ENCODE peak calls at places on chromosomes 6 and 20, in ten cellular contexts. Q is HFF-Myc, Y is astrocyte of the spinal cord, H is fibroblast of mammary gland, W is GM12878, B is uterus, N is GM23338, X is HL-60, U is epithelial cell of esophagus, T is A549. J is an unnamed sample.

GRCh38 chr6:551405-551804 is 105.5 kb downstream of the HUS1B start:
- DNase-seq in H (peak; percentile 44), Q (peak; percentile 21), N (peak; percentile 63), X (no peak), T (no peak), Y (peak; percentile 42), B (no peak), W (no peak), U (peak; percentile 93), J (no peak)

GRCh38 chr6:111871207-111871606 is 2.0 kb downstream of the FYN start:
- DNase-seq in W (no peak), H (no peak), U (no peak), Q (no peak), B (no peak), T (no peak), N (no peak), X (no peak), Y (no peak), J (no peak)

GRCh38 chr6:30544666-30545272 is 11.5 kb downstream of the GNL1 start:
- DNase-seq in Q (no peak), W (no peak), U (peak; percentile 70), B (no peak), N (peak; percentile 80), T (peak; percentile 53), X (no peak), H (peak; percentile 76), Y (peak; percentile 77), J (no peak)

GRCh38 chr20:42530855-42531674 is 658.6 kb downstream of the PTPRT start:
- DNase-seq in Y (no peak), Q (no peak), B (no peak), W (no peak), N (peak; percentile 13), U (peak; percentile 4), X (no peak), T (peak; percentile 11), H (peak; percentile 4), J (no peak)

GRCh38 chr6:7939186-7939863 is 28.7 kb upstream of the TXNDC5 start:
- DNase-seq in X (no peak), Q (no peak), H (peak; percentile 63), Y (peak; percentile 27), W (no peak), N (no peak), B (no peak), U (no peak), T (no peak), J (no peak)

GRCh38 chr6:11277275-11278206 is 45.1 kb upstream of the NEDD9 start:
- DNase-seq in Y (peak; percentile 81), W (peak; percentile 94), B (peak; percentile 41), Q (peak; percentile 60), T (peak; percentile 15), X (no peak), H (peak; percentile 31), N (peak; percentile 88), U (peak; percentile 76), J (no peak)

GRCh38 chr6:38391909-38392614 is 247.7 kb downstream of the BTBD9 start:
- DNase-seq in B (no peak), Y (peak; percentile 16), U (no peak), W (no peak), Q (no peak), T (no peak), X (no peak), N (no peak), H (peak; percentile 19), J (no peak)

GRCh38 chr20:53943522-53944291 is 126.7 kb downstream of the BCAS1 start:
- DNase-seq in W (no peak), N (peak; percentile 50), Y (peak; percentile 58), U (peak; percentile 32), T (peak; percentile 55), B (no peak), H (peak; percentile 54), Q (no peak), X (no peak), J (no peak)

GRCh38 chr20:60993647-60994046 is 258.4 kb upstream of the CDH4 start:
- DNase-seq in X (no peak), T (peak; percentile 22), B (no peak), H (peak; percentile 18), W (no peak), Q (no peak), Y (no peak), N (peak; percentile 11), U (no peak), J (no peak)

GRCh38 chr6:42118162-42119001 is 24.0 kb downstream of the C6orf132 start:
- DNase-seq in U (peak; percentile 64), B (no peak), T (peak; percentile 48), Y (no peak), H (no peak), W (no peak), Q (no peak), N (no peak), X (no peak), J (no peak)

GRCh38 chr6:19399406-19399805 is 437.8 kb upstream of the ID4 start:
- DNase-seq in W (no peak), Y (peak; percentile 83), U (no peak), X (no peak), Q (no peak), T (no peak), H (peak; percentile 60), B (peak; percentile 37), N (no peak), J (peak; percentile 65)

GRCh38 chr6:87378947-87379346 is 28.8 kb upstream of the CFAP206 start:
- DNase-seq in B (no peak), Y (no peak), H (no peak), Q (no peak), W (no peak), N (no peak), X (no peak), U (no peak), T (no peak), J (no peak)

GRCh38 chr6:113394724-113395123 is 462.4 kb upstream of the MARCKS start:
- DNase-seq in Q (no peak), T (no peak), H (no peak), B (no peak), U (peak; percentile 51), W (no peak), X (no peak), Y (no peak), N (no peak), J (no peak)

GRCh38 chr6:114247101-114247500 is 95.7 kb downstream of the HS3ST5 start:
- DNase-seq in N (no peak), T (no peak), B (no peak), W (no peak), X (no peak), H (no peak), Q (no peak), U (no peak), Y (no peak), J (no peak)

GRCh38 chr6:12223383-12223782 is 66.8 kb upstream of the EDN1 start:
- DNase-seq in Y (no peak), W (no peak), T (no peak), H (no peak), X (no peak), U (no peak), B (no peak), N (no peak), Q (no peak), J (no peak)

GRCh38 chr6:137927777-137928218 is 60.7 kb downstream of the TNFAIP3 start:
- DNase-seq in B (no peak), N (no peak), Q (no peak), W (peak; percentile 99), T (no peak), H (no peak), X (peak; percentile 50), U (no peak), Y (peak; percentile 29), J (no peak)
- H3K4me3 ChIP-seq in B (no peak overlapping the region), N (no peak overlapping the region), Q (no peak overlapping the region), W (peak overlapping the region; percentile 19), T (no peak overlapping the region), H (no peak overlapping the region), X (no peak overlapping the region), U (no peak overlapping the region), Y (no peak overlapping the region), J (no peak overlapping the region)

GRCh38 chr20:56202493-56203077 is 45.9 kb upstream of the MC3R start:
- DNase-seq in H (peak; percentile 18), W (no peak), U (peak; percentile 26), Y (peak; percentile 4), X (no peak), T (peak; percentile 7), N (no peak), Q (no peak), B (no peak), J (no peak)
- TF ChIP-seq CTCF in H (peak; percentile 38), W (peak; percentile 25), U (peak; percentile 65), Y (peak; percentile 27), X (no peak), T (peak; percentile 31), N (peak; percentile 16), Q (peak; percentile 26), B (no peak), J (no peak)

GRCh38 chr20:8361008-8361652 is 229.1 kb downstream of the PLCB1 start:
- DNase-seq in W (peak; percentile 17), Y (peak; percentile 38), T (no peak), H (peak; percentile 69), X (no peak), N (no peak), B (no peak), Q (no peak), U (peak; percentile 1), J (no peak)
- H3K4me3 ChIP-seq in W (no peak overlapping the region), Y (no peak overlapping the region), T (no peak overlapping the region), H (no peak overlapping the region), X (no peak overlapping the region), N (no peak overlapping the region), B (no peak overlapping the region), Q (no peak overlapping the region), U (no peak overlapping the region), J (no peak overlapping the region)

DNA sequence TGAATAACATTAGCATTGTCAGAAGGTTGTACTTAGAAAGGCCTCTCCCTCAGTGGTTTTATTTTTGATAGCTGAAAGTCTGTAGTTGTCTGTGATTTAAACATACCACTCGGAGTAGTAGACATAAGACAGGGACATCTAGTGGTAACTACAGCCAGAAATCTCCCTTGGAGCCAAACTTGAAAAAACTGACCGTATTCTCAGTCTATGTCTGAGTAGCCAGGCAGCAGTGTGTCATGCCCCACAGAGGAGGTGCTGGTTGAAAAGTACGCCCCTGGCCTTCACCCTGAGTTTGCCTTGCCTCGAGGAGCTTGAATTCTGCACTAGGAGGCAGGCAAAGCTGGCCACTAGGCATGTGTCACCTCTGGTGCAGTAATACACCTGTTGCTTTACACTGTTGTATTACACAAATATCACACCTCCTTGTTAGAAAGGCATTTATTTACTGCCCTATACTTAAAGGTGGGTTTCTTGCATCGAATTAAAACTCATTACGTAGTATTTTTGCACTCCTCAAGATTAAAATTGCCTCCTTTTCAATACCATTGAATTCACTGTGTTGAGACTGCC is 20.8 kb downstream of the ZBTB2 start:
- DNase-seq in Y (peak; percentile 52), T (no peak), W (no peak), U (no peak), H (peak; percentile 47), N (peak; percentile 50), Q (no peak), X (no peak), B (no peak), J (no peak)
- TF ChIP-seq CTCF in Y (peak; percentile 54), T (peak; percentile 17), W (no peak), U (no peak), H (peak; percentile 24), N (peak; percentile 43), Q (no peak), X (no peak), B (no peak), J (no peak)

DNA sequence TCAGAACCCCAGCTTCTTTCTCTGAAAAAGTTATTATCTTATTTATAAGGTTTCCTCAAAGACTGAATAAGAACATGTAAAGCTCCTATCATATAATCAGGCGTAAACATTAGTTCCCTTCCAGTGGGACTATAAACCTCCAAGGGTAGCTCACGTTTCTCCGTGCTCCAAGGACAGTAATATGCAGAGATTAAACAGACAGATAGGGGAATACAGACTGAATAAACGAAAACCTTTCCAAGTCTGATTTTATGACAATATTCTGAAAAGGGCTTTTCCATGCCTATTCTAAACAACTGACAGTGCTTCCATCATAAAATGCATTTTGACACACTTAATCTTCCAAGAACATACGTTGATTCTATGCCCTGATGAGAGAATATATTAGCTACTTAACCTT is 22.8 kb downstream of the BACH2 start:
- DNase-seq in W (no peak), Y (no peak), B (no peak), Q (no peak), X (no peak), H (no peak), N (no peak), T (no peak), U (no peak), J (no peak)
- H3K4me3 ChIP-seq in W (no peak overlapping the region), Y (no peak overlapping the region), B (no peak overlapping the region), Q (no peak overlapping the region), X (no peak overlapping the region), H (no peak overlapping the region), N (no peak overlapping the region), T (no peak overlapping the region), U (no peak overlapping the region), J (no peak overlapping the region)

J was measured in sigmoid colon.